ENCODE peak calls at places on chromosomes 1 and 21, in ten cellular contexts. O is ovary; B is naive thymus-derived CD4-positive, alpha-beta T cell; F is CD8-positive, alpha-beta T cell; L is AG10803; P is mammary epithelial cell; Q is osteoblast; U is astrocyte of the spinal cord; J is CD8-positive, alpha-beta memory T cell; X is hepatocyte. W is an unnamed sample.

GRCh38 chr1:9687120-9687875 is 35.8 kb downstream of the PIK3CD start:
- DNase-seq in O (peak), B (no peak), F (peak), L (peak), P (peak), Q (peak), U (peak), J (peak), X (peak), W (peak)

GRCh38 chr1:220652995-220653394 is 37.2 kb upstream of the C1orf115 start:
- DNase-seq in O (no peak), B (no peak), F (no peak), L (no peak), P (no peak), Q (no peak), U (no peak), J (no peak), X (no peak), W (no peak)

GRCh38 chr1:23393706-23394105 is 24.1 kb upstream of the ZNF436 start:
- DNase-seq in O (peak), B (no peak), F (no peak), L (no peak), P (no peak), Q (peak), U (peak), J (no peak), X (no peak), W (peak)

GRCh38 chr1:9357958-9358357 is 65.3 kb downstream of the SPSB1 start:
- DNase-seq in O (no peak), B (no peak), F (no peak), L (no peak), P (no peak), Q (no peak), U (no peak), J (no peak), X (no peak), W (no peak)

GRCh38 chr1:237578540-237578939 is 312.2 kb downstream of the ZP4 start:
- DNase-seq in O (no peak), B (no peak), F (no peak), L (no peak), P (no peak), Q (no peak), U (no peak), J (no peak), X (no peak), W (no peak)

GRCh38 chr1:244231572-244232315 is 180.7 kb downstream of the ZBTB18 start:
- DNase-seq in O (peak), B (no peak), F (no peak), L (peak), P (peak), Q (peak), U (peak), J (no peak), X (no peak), W (no peak)

GRCh38 chr1:44628962-44629756 is 45.1 kb downstream of the TMEM53 start:
- DNase-seq in O (no peak), B (no peak), F (no peak), L (peak), P (peak), Q (peak), U (peak), J (no peak), X (no peak), W (no peak)

GRCh38 chr1:84303154-84303830 is 1.8 kb downstream of the SAMD13 start:
- DNase-seq in O (no peak), B (no peak), F (no peak), L (no peak), P (no peak), Q (no peak), U (peak), J (no peak), X (no peak), W (no peak)

GRCh38 chr1:47708658-47709301 is 270.9 kb downstream of the FOXD2 start:
- DNase-seq in O (no peak), B (no peak), F (no peak), L (peak), P (no peak), Q (no peak), U (peak), J (no peak), X (peak), W (no peak)

GRCh38 chr1:93324486-93325464 is 20.9 kb upstream of the DR1 start:
- DNase-seq in O (no peak), B (no peak), F (no peak), L (peak), P (peak), Q (peak), U (peak), J (no peak), X (no peak), W (no peak)

GRCh38 chr21:38679531-38679930 is 126.2 kb upstream of the ETS2 start:
- DNase-seq in O (no peak), B (no peak), F (no peak), L (peak), P (peak), Q (peak), U (peak), J (no peak), X (no peak), W (no peak)

GRCh38 chr1:52263153-52263910 is 102.7 kb downstream of the CC2D1B start:
- DNase-seq in O (no peak), B (no peak), F (no peak), L (no peak), P (no peak), Q (no peak), U (no peak), J (no peak), X (no peak), W (no peak)

GRCh38 chr1:1406101-1406820 is 832 bp downstream of the MRPL20 start:
- DNase-seq in O (no peak), B (no peak), F (no peak), L (no peak), P (no peak), Q (peak), U (no peak), J (no peak), X (no peak), W (no peak)

GRCh38 chr1:190124068-190124467 is 353.6 kb downstream of the BRINP3 start:
- DNase-seq in O (no peak), B (no peak), F (no peak), L (no peak), P (no peak), Q (no peak), U (no peak), J (no peak), X (no peak), W (no peak)

GRCh38 chr1:183493540-183494245 is 21.4 kb downstream of the SMG7 start:
- DNase-seq in O (no peak), B (no peak), F (no peak), L (no peak), P (no peak), Q (no peak), U (no peak), J (no peak), X (no peak), W (no peak)

GRCh38 chr1:232226197-232226681 is 403.7 kb downstream of the SIPA1L2 start:
- DNase-seq in O (no peak), B (peak), F (no peak), L (peak), P (peak), Q (no peak), U (peak), J (no peak), X (no peak), W (no peak)

GRCh38 chr1:6334261-6334993 is 59.1 kb downstream of the ACOT7 start:
- DNase-seq in O (no peak), B (no peak), F (no peak), L (no peak), P (no peak), Q (no peak), U (no peak), J (no peak), X (no peak), W (no peak)

GRCh38 chr21:34936299-34936698 is 112.8 kb downstream of the RUNX1 start:
- DNase-seq in O (no peak), B (peak), F (no peak), L (peak), P (no peak), Q (no peak), U (no peak), J (no peak), X (no peak), W (no peak)

GRCh38 chr1:19557609-19558051 is 72.3 kb upstream of the CAPZB start:
- DNase-seq in O (no peak), B (no peak), F (no peak), L (no peak), P (no peak), Q (no peak), U (no peak), J (no peak), X (no peak), W (no peak)

GRCh38 chr1:66137235-66137634 is 344.5 kb downstream of the PDE4B start:
- DNase-seq in O (no peak), B (no peak), F (no peak), L (peak), P (no peak), Q (no peak), U (peak), J (no peak), X (no peak), W (no peak)

GRCh38 chr1:182149411-182149965 is 88.0 kb upstream of the ZNF648 start:
- DNase-seq in O (no peak), B (peak), F (no peak), L (peak), P (peak), Q (no peak), U (peak), J (no peak), X (peak), W (no peak)

GRCh38 chr1:27577504-27578188 is 26.3 kb downstream of the AHDC1 start:
- DNase-seq in O (no peak), B (no peak), F (no peak), L (no peak), P (no peak), Q (no peak), U (no peak), J (no peak), X (no peak), W (peak)

GRCh38 chr1:218460367-218460766 is 115.2 kb downstream of the TGFB2 start:
- DNase-seq in O (peak), B (no peak), F (no peak), L (peak), P (peak), Q (no peak), U (peak), J (no peak), X (peak), W (peak)

GRCh38 chr21:39003982-39004775 is 179.1 kb downstream of the PSMG1 start:
- DNase-seq in O (no peak), B (no peak), F (no peak), L (peak), P (no peak), Q (peak), U (no peak), J (no peak), X (no peak), W (no peak)

GRCh38 chr1:77682442-77683141 is at the start of gene ZZZ3:
- DNase-seq in O (peak), B (peak), F (peak), L (peak), P (peak), Q (peak), U (peak), J (peak), X (peak), W (peak)

GRCh38 chr1:37752583-37753471 is 12.1 kb downstream of the EPHA10 start:
- DNase-seq in O (no peak), B (no peak), F (no peak), L (no peak), P (no peak), Q (peak), U (no peak), J (no peak), X (peak), W (no peak)

GRCh38 chr1:32870615-32871363 is at the start of gene FNDC5:
- DNase-seq in O (peak), B (no peak), F (no peak), L (no peak), P (no peak), Q (peak), U (no peak), J (no peak), X (peak), W (peak)

GRCh38 chr1:246297314-246298273 is 209.5 kb downstream of the SMYD3 start:
- DNase-seq in O (no peak), B (no peak), F (no peak), L (no peak), P (peak), Q (no peak), U (no peak), J (no peak), X (no peak), W (no peak)

GRCh38 chr1:211938473-211939080 is 96.8 kb downstream of the INTS7 start:
- DNase-seq in O (no peak), B (no peak), F (no peak), L (no peak), P (no peak), Q (no peak), U (no peak), J (no peak), X (no peak), W (no peak)
- H3K4me3 ChIP-seq in O (peak), B (peak), F (peak), L (no peak), P (no peak), Q (peak), U (no peak), J (peak), X (no peak), W (peak)

GRCh38 chr1:228216371-228217320 is 8.8 kb downstream of the OBSCN start:
- DNase-seq in O (no peak), B (no peak), F (no peak), L (no peak), P (no peak), Q (peak), U (no peak), J (no peak), X (no peak), W (no peak)
- H3K4me3 ChIP-seq in O (no peak), B (no peak), F (no peak), L (no peak), P (no peak), Q (no peak), U (no peak), J (no peak), X (no peak), W (no peak)

GRCh38 chr1:212515329-212515760 is 82.6 kb downstream of the NENF start:
- DNase-seq in O (no peak), B (no peak), F (no peak), L (no peak), P (no peak), Q (no peak), U (no peak), J (no peak), X (no peak), W (no peak)
- H3K4me3 ChIP-seq in O (no peak), B (no peak), F (no peak), L (no peak), P (no peak), Q (no peak), U (no peak), J (no peak), X (no peak), W (no peak)

GRCh38 chr21:42294273-42294880 is 20.8 kb downstream of the TFF3 start:
- DNase-seq in O (no peak), B (no peak), F (no peak), L (no peak), P (no peak), Q (no peak), U (no peak), J (no peak), X (no peak), W (no peak)
- H3K4me3 ChIP-seq in O (no peak), B (no peak), F (no peak), L (no peak), P (no peak), Q (no peak), U (no peak), J (no peak), X (no peak), W (no peak)

DNA sequence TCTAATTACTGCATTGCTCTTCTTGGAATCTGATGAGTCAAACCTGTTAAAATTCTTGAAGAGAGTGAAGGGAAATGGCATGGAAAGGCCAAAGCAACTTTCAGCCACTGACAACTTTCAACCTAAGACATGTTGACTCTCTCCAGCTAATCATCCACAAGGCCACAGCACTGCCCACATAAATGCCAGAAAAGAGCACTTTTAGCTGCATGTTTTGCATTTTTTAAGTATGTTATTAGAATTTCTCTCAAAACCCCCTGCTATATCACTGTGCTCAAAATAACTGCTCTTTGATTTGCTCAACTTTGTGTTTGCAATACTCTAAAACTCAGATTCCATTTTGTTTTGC is 352.5 kb downstream of the ADGRL2 start:
- DNase-seq in O (no peak), B (no peak), F (no peak), L (no peak), P (no peak), Q (no peak), U (no peak), J (no peak), X (no peak), W (no peak)
- H3K4me3 ChIP-seq in O (no peak), B (no peak), F (no peak), L (no peak), P (no peak), Q (no peak), U (no peak), J (no peak), X (no peak), W (no peak)

GRCh38 chr1:154972213-154972516 is 1.6 kb upstream of the SHC1 start:
- DNase-seq in O (no peak), B (no peak), F (no peak), L (no peak), P (no peak), Q (no peak), U (no peak), J (no peak), X (no peak), W (no peak)
- H3K4me3 ChIP-seq in O (no peak), B (no peak), F (no peak), L (peak), P (peak), Q (peak), U (peak), J (no peak), X (no peak), W (no peak)

GRCh38 chr1:240101306-240101705 is 9.6 kb downstream of the FMN2 start:
- DNase-seq in O (no peak), B (no peak), F (no peak), L (no peak), P (no peak), Q (no peak), U (no peak), J (no peak), X (no peak), W (no peak)
- H3K4me3 ChIP-seq in O (no peak), B (no peak), F (no peak), L (no peak), P (no peak), Q (peak), U (no peak), J (no peak), X (no peak), W (no peak)

GRCh38 chr1:40382601-40383000 is 9.1 kb downstream of the SMAP2 start:
- DNase-seq in O (no peak), B (no peak), F (no peak), L (no peak), P (no peak), Q (no peak), U (no peak), J (no peak), X (no peak), W (no peak)
- H3K4me3 ChIP-seq in O (no peak), B (peak), F (peak), L (no peak), P (no peak), Q (no peak), U (no peak), J (peak), X (no peak), W (no peak)

DNA sequence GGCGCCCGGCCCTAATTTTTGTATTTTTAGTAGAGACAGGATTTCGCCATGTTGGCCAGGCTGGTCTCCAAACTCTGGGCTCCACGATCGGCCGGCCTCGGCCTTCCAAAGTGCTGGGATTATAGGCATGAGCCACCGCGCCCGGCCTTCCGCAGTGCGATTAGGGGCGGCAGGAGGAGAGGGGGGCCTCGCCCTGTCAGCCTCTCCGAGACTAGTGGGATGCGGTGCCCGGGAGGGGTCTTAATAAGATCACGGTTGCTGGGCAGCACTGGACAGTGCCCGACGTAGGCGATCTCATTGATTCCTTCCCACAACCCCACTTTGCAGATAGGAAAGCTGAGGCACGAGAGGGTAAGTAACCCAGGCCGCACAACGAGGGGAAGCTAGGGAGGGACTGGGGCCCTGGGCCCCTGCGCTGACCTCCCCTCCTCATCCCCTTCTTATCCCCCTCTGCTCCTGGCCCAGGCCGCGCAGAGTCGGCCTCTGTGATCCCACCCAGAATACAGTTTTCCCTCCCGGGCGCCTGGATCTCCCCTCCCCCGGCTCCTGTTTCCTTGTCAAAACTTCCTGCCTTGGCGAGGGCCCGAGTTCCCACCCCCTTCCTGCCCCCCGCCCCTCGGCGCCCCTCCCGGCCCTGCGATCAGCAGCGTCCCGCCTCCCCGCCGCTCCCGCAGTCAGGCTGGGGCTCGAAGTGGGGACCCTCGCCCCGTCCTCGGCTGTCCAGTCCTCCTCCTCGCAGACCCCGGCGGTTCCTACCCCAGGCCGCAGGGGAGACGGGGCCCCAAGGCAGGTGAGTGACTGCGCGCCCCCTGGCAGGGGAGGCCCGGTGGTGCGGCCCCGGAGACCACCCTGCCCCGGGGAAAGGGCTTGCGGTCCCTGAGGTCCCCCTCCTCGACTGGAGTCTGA is at the start of gene PEAR1:
- DNase-seq in O (peak), B (no peak), F (no peak), L (no peak), P (no peak), Q (no peak), U (no peak), J (no peak), X (peak), W (peak)
- H3K4me3 ChIP-seq in O (peak), B (peak), F (peak), L (peak), P (peak), Q (peak), U (peak), J (peak), X (no peak), W (peak)